ENCODE peak calls at places on chromosomes 5 and 9, in six cellular contexts. O, U, C, M, Z and N are unnamed samples.

GRCh38 chr5:68464424-68464823 is 248.9 kb downstream of the PIK3R1 start:
- DNase-seq in O (no peak), U (peak), C (no peak), M (no peak), Z (no peak), N (peak)

GRCh38 chr5:14863105-14863504 is 8.5 kb downstream of the ANKH start:
- DNase-seq in O (no peak), U (no peak), C (no peak), M (no peak), Z (no peak), N (no peak)

GRCh38 chr5:112174959-112175594 is 244.0 kb downstream of the EPB41L4A start:
- DNase-seq in O (peak), U (peak), C (no peak), M (peak), Z (no peak), N (peak)

GRCh38 chr9:34717996-34718614 is 8.2 kb upstream of the CCL21 start:
- DNase-seq in O (no peak), U (no peak), C (no peak), M (no peak), Z (no peak), N (no peak)

GRCh38 chr5:78795757-78796156 is 147.2 kb upstream of the LHFPL2 start:
- DNase-seq in O (no peak), U (no peak), C (no peak), M (peak), Z (no peak), N (no peak)

GRCh38 chr5:138580777-138581176 is 5.6 kb upstream of the HSPA9 start:
- DNase-seq in O (no peak), U (no peak), C (no peak), M (no peak), Z (no peak), N (no peak)

GRCh38 chr9:87201316-87201715 is 254.0 kb upstream of the GAS1 start:
- DNase-seq in O (no peak), U (no peak), C (no peak), M (no peak), Z (no peak), N (no peak)

GRCh38 chr5:134506054-134507039 is 19.1 kb upstream of the JADE2 start:
- DNase-seq in O (no peak), U (peak), C (no peak), M (peak), Z (no peak), N (no peak)

GRCh38 chr5:34970552-34970951 is 41.2 kb downstream of the DNAJC21 start:
- DNase-seq in O (no peak), U (no peak), C (no peak), M (no peak), Z (no peak), N (no peak)

GRCh38 chr5:55645304-55645703 is 66.8 kb downstream of the SLC38A9 start:
- DNase-seq in O (no peak), U (no peak), C (no peak), M (no peak), Z (no peak), N (no peak)

GRCh38 chr5:998975-999501 is 9.6 kb upstream of the NKD2 start:
- DNase-seq in O (no peak), U (no peak), C (no peak), M (no peak), Z (no peak), N (no peak)

GRCh38 chr9:18601956-18602355 is 128.0 kb downstream of the ADAMTSL1 start:
- DNase-seq in O (no peak), U (no peak), C (no peak), M (no peak), Z (no peak), N (no peak)

GRCh38 chr9:134807726-134808125 is 72.9 kb upstream of the FCN2 start:
- DNase-seq in O (no peak), U (no peak), C (no peak), M (no peak), Z (no peak), N (no peak)

GRCh38 chr9:23382418-23382817 is 443.6 kb downstream of the ELAVL2 start:
- DNase-seq in O (no peak), U (no peak), C (peak), M (no peak), Z (no peak), N (no peak)

GRCh38 chr9:70902705-70903131 is 218.7 kb downstream of the TRPM3 start:
- DNase-seq in O (no peak), U (no peak), C (no peak), M (no peak), Z (no peak), N (no peak)

GRCh38 chr5:18305288-18305899 is 671.1 kb downstream of the TAF11L14 start:
- DNase-seq in O (peak), U (peak), C (no peak), M (peak), Z (no peak), N (peak)

GRCh38 chr9:99385814-99386279 is 163.8 kb downstream of the SEC61B start:
- DNase-seq in O (no peak), U (no peak), C (no peak), M (no peak), Z (no peak), N (no peak)

GRCh38 chr5:124909734-124910133 is 163.3 kb upstream of the ZNF608 start:
- DNase-seq in O (no peak), U (no peak), C (no peak), M (no peak), Z (no peak), N (no peak)

GRCh38 chr5:141664733-141665461 is 13.7 kb upstream of the FCHSD1 start:
- DNase-seq in O (peak), U (peak), C (peak), M (peak), Z (peak), N (peak)

GRCh38 chr5:84080908-84081307 is 303.8 kb downstream of the EDIL3 start:
- DNase-seq in O (no peak), U (no peak), C (no peak), M (no peak), Z (no peak), N (no peak)

GRCh38 chr5:136901-137300 is 44.9 kb downstream of the PLEKHG4B start:
- DNase-seq in O (no peak), U (no peak), C (no peak), M (no peak), Z (no peak), N (no peak)

GRCh38 chr9:114224247-114224610 is 68.9 kb downstream of the COL27A1 start:
- DNase-seq in O (no peak), U (no peak), C (no peak), M (peak), Z (no peak), N (no peak)

GRCh38 chr5:51843893-51844292 is 460.6 kb downstream of the ISL1 start:
- DNase-seq in O (no peak), U (no peak), C (no peak), M (no peak), Z (no peak), N (no peak)

GRCh38 chr9:86034863-86035734 is 64.3 kb downstream of the GOLM1 start:
- DNase-seq in O (peak), U (peak), C (peak), M (peak), Z (no peak), N (peak)

GRCh38 chr5:142202282-142202681 is 93.7 kb downstream of the NDFIP1 start:
- DNase-seq in O (no peak), U (no peak), C (no peak), M (no peak), Z (no peak), N (no peak)

GRCh38 chr5:68295772-68296171 is 80.2 kb downstream of the PIK3R1 start:
- DNase-seq in O (no peak), U (no peak), C (no peak), M (no peak), Z (no peak), N (no peak)

GRCh38 chr5:95818181-95819147 is 4.1 kb downstream of the GLRX start:
- DNase-seq in O (no peak), U (no peak), C (no peak), M (no peak), Z (no peak), N (peak)

GRCh38 chr9:125325821-125326220 is 64.2 kb downstream of the GAPVD1 start:
- DNase-seq in O (no peak), U (no peak), C (no peak), M (no peak), Z (no peak), N (no peak)

GRCh38 chr9:98159790-98160189 is 32.6 kb downstream of the CORO2A start:
- DNase-seq in O (no peak), U (peak), C (no peak), M (no peak), Z (no peak), N (no peak)

GRCh38 chr5:107269678-107270077 is 401.1 kb downstream of the EFNA5 start:
- DNase-seq in O (no peak), U (no peak), C (no peak), M (no peak), Z (no peak), N (no peak)

GRCh38 chr9:18795947-18796705 is 236.9 kb downstream of the SAXO1 start:
- DNase-seq in O (no peak), U (no peak), C (no peak), M (no peak), Z (no peak), N (no peak)

GRCh38 chr5:142561486-142562097 is 124.3 kb downstream of the FGF1 start:
- DNase-seq in O (no peak), U (no peak), C (no peak), M (no peak), Z (no peak), N (no peak)

GRCh38 chr5:150085191-150085912 is 1.0 kb downstream of the CSF1R start:
- DNase-seq in O (no peak), U (no peak), C (no peak), M (no peak), Z (no peak), N (no peak)
- H3K4me3 ChIP-seq in O (no peak), U (no peak), C (no peak), M (no peak), Z (no peak), N (peak)

GRCh38 chr5:131186561-131187256 is 16.0 kb downstream of the LYRM7 start:
- DNase-seq in O (no peak), U (no peak), C (no peak), M (no peak), Z (no peak), N (no peak)

GRCh38 chr5:131180407-131180806 is 9.7 kb downstream of the LYRM7 start:
- DNase-seq in O (no peak), U (peak), C (no peak), M (no peak), Z (no peak), N (no peak)

GRCh38 chr5:131185523-131186104 is 14.9 kb downstream of the LYRM7 start:
- DNase-seq in O (no peak), U (no peak), C (no peak), M (no peak), Z (no peak), N (no peak)
- TF ChIP-seq GABPA in O (no peak), U (no peak), C (no peak), M (no peak), Z (no peak), N (no peak)

GRCh38 chr5:140175367-140176027 is 509 bp downstream of the CYSTM1 start:
- DNase-seq in O (peak), U (peak), C (no peak), M (peak), Z (no peak), N (peak)
- TF ChIP-seq POLR2AphosphoS5 in O (no peak), U (no peak), C (no peak), M (no peak), Z (no peak), N (no peak)

GRCh38 chr5:127031147-127031862 is 947 bp upstream of the MARCHF3 start:
- DNase-seq in O (no peak), U (no peak), C (no peak), M (no peak), Z (no peak), N (peak)

GRCh38 chr5:127027539-127027938 is 2.8 kb downstream of the MARCHF3 start:
- DNase-seq in O (no peak), U (no peak), C (no peak), M (peak), Z (no peak), N (no peak)

GRCh38 chr5:127030259-127031146 is at the start of gene MARCHF3:
- DNase-seq in O (peak), U (peak), C (peak), M (peak), Z (peak), N (peak)

GRCh38 chr5:127029513-127030258 is 672 bp downstream of the MARCHF3 start:
- DNase-seq in O (peak), U (peak), C (no peak), M (peak), Z (no peak), N (peak)

DNA sequence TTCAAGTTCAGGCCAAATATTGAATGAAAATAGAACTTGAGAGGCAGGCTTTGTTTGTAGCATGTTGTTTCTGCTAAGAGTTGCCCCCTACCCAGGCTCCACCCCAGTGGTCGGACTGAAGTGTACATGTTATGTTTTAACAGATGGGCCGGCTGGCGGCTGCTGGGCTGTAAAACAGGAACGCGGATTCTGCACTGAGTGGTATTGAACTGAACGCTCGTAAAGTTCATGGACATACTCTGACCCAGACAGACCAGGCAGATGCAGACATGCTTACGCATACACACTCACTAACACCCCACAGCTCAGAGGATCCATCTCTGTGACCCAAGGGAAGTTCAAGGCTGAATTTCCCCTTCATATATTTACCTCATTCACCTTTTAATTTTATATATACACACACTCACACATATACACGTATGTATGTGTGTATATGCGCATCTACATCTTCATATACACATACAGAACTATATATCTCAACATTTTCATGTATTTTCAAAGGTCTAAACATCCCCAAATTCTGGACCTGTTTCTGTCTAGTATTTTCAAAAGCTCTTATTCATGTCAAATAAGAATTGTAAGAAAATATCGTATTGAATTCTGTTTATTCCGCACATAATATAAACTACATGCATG is 1.4 kb downstream of the MARCHF3 start:
- DNase-seq in O (peak), U (peak), C (no peak), M (peak), Z (no peak), N (peak)
- H3K4me3 ChIP-seq in O (peak), U (peak), C (peak), M (peak), Z (peak), N (peak)